ENCODE peak calls at places on chromosomes 3 and 15, in five cellular contexts. M is coronary artery, K is fibroblast of pulmonary artery, C is astrocyte of the spinal cord, D is fibroblast of lung. O is an unnamed sample.
A peak's percentile ranks its signal among the peaks of the same experiment; 100 is the strongest.

GRCh38 chr3:64011685-64012084 is 11.6 kb downstream of the PSMD6 start:
- DNase-seq in M (no peak), K (peak; percentile 72), C (peak; percentile 86), D (peak; percentile 90), O (peak; percentile 52)

GRCh38 chr3:12187448-12188327 is 29.0 kb upstream of the TIMP4 start:
- DNase-seq in M (no peak), K (peak; percentile 77), C (peak; percentile 66), D (peak; percentile 73), O (no peak)

GRCh38 chr3:64030741-64031140 is 7.4 kb upstream of the PSMD6 start:
- DNase-seq in M (peak; percentile 74), K (peak; percentile 72), C (peak; percentile 54), D (peak; percentile 46), O (no peak)

GRCh38 chr15:39581501-39582285 is 814 bp downstream of the THBS1 start:
- DNase-seq in M (peak; percentile 88), K (peak; percentile 71), C (peak; percentile 32), D (peak; percentile 42), O (no peak)

GRCh38 chr3:197516517-197516889 is 39.3 kb downstream of the BDH1 start:
- DNase-seq in M (no peak), K (peak; percentile 73), C (peak; percentile 93), D (peak; percentile 97), O (peak; percentile 71)

GRCh38 chr15:100222349-100222715 is 119.4 kb downstream of the ADAMTS17 start:
- DNase-seq in M (no peak), K (no peak), C (no peak), D (no peak), O (no peak)

GRCh38 chr3:108221403-108221802 is 821 bp downstream of the IFT57 start:
- DNase-seq in M (no peak), K (no peak), C (no peak), D (no peak), O (no peak)

GRCh38 chr15:51499379-51499976 is 123.1 kb downstream of the DMXL2 start:
- DNase-seq in M (no peak), K (peak; percentile 66), C (peak; percentile 48), D (peak; percentile 39), O (no peak)

GRCh38 chr3:4351164-4351855 is 48.1 kb downstream of the SETMAR start:
- DNase-seq in M (no peak), K (peak; percentile 76), C (no peak), D (peak; percentile 68), O (peak; percentile 53)

GRCh38 chr15:85412956-85413854 is 32.8 kb downstream of the AKAP13 start:
- DNase-seq in M (no peak), K (peak; percentile 90), C (peak; percentile 94), D (peak; percentile 93), O (peak; percentile 73)

GRCh38 chr3:126373682-126374601 is 16.7 kb upstream of the KLF15 start:
- DNase-seq in M (no peak), K (peak; percentile 39), C (no peak), D (peak; percentile 65), O (no peak)

GRCh38 chr3:49276475-49277356 is at the start of gene C3orf62:
- DNase-seq in M (peak; percentile 95), K (peak; percentile 84), C (peak; percentile 84), D (peak; percentile 85), O (no peak)

GRCh38 chr3:46517016-46517770 is 19.4 kb downstream of the RTP3 start:
- DNase-seq in M (no peak), K (peak; percentile 73), C (peak; percentile 85), D (peak; percentile 90), O (peak; percentile 95)

GRCh38 chr15:100124936-100125626 is 216.7 kb downstream of the ADAMTS17 start:
- DNase-seq in M (peak; percentile 56), K (no peak), C (no peak), D (no peak), O (no peak)

GRCh38 chr3:126649556-126650092 is 5.3 kb downstream of the TXNRD3 start:
- DNase-seq in M (no peak), K (no peak), C (no peak), D (no peak), O (no peak)

DNA sequence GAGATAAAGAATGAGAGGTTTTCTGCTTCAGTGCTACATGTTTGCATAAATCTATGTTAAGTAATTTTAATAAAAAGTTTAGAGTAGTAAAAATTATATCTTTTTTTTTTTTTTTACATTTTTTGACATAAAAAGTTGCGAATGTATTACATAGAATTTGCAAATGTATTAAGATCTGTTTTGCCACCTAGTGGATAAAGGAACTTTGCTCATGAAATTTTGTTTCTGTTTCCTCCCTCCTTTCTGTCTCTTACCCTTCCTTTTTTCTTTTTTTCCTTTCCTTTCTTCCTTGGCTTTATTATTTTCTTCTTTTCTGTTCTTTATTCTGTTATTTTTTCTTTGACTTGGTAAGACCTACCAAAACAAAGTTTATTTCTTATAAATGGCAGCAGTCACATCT is 58.5 kb upstream of the UTS2B start:
- DNase-seq in M (no peak), K (peak; percentile 50), C (no peak), D (no peak), O (no peak)
- TF ChIP-seq CTCF in M (no peak), K (peak; percentile 40), C (peak; percentile 14), D (peak; percentile 35), O (peak; percentile 30)

DNA sequence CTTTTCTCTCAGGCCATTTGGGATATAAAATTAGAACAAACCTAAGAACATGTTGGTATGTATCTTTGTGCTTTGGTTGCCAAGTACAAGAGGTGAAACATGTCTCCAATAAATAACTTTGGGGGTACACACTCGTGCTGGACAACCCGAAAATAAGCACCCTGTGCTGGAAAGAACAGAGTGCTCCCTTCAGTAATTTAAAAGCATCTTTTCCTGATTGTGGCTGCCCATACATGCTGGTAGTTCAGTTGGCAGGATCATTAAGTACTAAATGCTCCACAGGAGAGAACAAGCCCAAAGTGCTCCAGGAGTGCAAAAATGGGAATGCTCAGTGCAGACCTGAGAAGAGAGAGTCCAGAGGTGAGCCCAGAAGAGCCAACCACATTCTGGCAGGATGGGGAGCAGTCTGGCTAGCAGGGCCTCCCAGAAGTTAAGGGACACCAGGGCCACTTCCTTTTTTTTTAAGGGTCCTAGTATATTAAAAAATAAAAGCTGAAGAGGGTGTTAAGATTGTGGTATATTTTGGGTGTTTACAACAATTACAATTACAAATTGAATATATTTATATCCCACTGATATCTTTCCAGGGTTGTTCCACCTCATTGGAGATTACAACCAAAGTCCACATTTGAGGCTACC is 48.6 kb upstream of the SSR3 start:
- DNase-seq in M (no peak), K (no peak), C (no peak), D (no peak), O (no peak)
- H3K4me3 ChIP-seq in M (no peak overlapping the region), K (no peak overlapping the region), C (no peak overlapping the region), D (no peak overlapping the region), O (no peak overlapping the region)

DNA sequence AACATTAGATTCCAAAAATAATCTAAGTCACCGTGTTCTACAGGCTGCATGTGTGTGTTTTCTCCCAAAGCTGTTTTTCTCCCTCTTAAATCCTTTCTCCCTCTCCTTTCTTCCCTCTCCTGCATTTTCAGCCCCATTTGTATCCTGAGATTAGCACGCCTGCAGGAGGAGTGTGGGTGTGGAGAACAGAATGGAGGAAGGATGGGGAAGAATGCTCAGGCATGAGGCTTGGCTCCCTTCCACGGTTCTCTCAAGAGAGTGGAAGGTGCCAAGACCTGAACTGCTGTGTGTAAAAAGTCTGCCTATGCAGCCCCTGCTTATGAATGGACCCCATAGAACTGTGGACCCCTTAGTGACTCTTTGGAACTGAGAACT is 285.6 kb upstream of the ROPN1 start:
- DNase-seq in M (peak; percentile 80), K (peak; percentile 67), C (peak; percentile 24), D (peak; percentile 81), O (peak; percentile 75)
- TF ChIP-seq CTCF in M (no peak), K (peak; percentile 22), C (no peak), D (peak; percentile 13), O (peak; percentile 49)

DNA sequence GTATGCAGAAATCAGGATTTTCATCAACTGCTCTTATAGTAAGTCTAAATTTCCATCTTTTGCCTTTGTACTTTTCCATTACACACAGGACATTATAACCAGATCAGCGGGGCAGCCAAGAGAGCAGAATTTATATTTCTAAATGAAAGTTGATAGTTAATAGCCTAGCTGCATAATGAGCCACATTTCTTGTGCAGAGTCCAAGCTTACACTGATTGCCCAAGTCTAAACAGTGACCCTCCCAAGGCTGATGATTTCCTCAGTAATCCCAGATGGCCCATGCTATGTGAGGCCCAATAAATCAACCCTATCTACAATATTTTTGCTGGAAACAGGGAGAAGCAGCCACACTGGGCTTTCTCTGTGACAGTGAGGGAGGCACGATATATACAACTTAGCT is 475.8 kb upstream of the KCNMB2 start:
- DNase-seq in M (no peak), K (peak; percentile 52), C (no peak), D (peak; percentile 35), O (no peak)
- H3K4me3 ChIP-seq in M (no peak overlapping the region), K (no peak overlapping the region), C (no peak overlapping the region), D (no peak overlapping the region), O (no peak overlapping the region)

GRCh38 chr3:115912372-115912771 is 289.1 kb downstream of the GAP43 start:
- DNase-seq in M (no peak), K (peak; percentile 24), C (no peak), D (no peak), O (no peak)

GRCh38 chr3:115918900-115919299 is 295.6 kb downstream of the GAP43 start:
- DNase-seq in M (no peak), K (no peak), C (no peak), D (no peak), O (no peak)

GRCh38 chr3:115916866-115917265 is 293.6 kb downstream of the GAP43 start:
- DNase-seq in M (no peak), K (no peak), C (no peak), D (no peak), O (no peak)

GRCh38 chr3:115915061-115915460 is 291.8 kb downstream of the GAP43 start:
- DNase-seq in M (no peak), K (no peak), C (no peak), D (no peak), O (no peak)

DNA sequence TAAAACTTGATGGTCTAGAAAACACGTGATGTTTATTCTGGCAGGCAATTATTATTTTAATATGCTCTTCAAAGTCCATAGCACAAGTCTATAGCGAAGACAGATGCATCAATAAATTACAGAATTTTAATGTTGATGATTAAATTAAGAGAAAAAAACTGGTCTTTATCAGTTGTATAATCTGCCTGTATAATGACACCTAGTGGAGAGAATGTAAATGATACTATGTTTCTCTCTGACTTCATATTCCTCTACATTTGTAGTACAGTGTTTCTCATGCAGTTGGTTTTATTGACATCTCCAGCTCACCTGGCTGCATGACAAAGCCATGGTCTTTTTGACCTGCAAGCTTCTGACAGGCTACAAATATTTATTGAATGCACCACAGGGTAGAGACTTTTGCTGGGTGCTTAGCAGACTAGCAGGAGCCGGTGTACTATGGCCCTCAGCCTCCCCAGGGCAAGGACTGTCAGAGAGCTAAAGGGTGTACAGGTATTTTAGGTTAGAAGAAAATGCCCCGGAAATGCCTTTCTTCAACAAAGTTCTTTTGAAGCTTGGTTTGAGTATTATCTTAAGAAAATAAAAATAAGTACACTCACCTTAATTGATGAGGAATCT is 289.9 kb downstream of the GAP43 start:
- DNase-seq in M (no peak), K (no peak), C (peak; percentile 9), D (no peak), O (no peak)
- TF ChIP-seq CTCF in M (no peak), K (peak; percentile 19), C (peak; percentile 37), D (peak; percentile 39), O (peak; percentile 33)

DNA sequence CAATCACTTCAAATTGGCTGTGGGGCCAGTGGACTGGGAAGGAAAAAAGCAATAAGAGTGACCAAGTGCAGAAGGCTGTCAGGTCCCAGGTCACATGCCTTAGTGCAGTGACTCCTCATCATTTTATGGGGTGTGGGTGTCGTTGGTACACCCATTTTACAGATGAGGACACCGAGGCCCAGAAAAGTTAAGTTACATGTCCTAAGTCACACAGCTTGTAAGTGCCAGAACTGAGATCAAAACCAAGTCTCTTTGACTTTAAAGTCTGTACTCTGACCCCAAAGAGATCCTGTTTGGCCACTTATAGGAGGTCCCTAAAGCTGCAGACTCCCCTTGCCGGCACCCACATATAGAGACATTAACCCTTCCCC is 63.0 kb upstream of the POLG start:
- DNase-seq in M (no peak), K (no peak), C (no peak), D (no peak), O (no peak)
- H3K4me3 ChIP-seq in M (no peak overlapping the region), K (no peak overlapping the region), C (no peak overlapping the region), D (no peak overlapping the region), O (no peak overlapping the region)

GRCh38 chr3:130897316-130897715 is 3.4 kb downstream of the ATP2C1 start:
- DNase-seq in M (no peak), K (no peak), C (no peak), D (peak; percentile 28), O (no peak)
- TF ChIP-seq CTCF in M (no peak), K (no peak), C (no peak), D (no peak), O (no peak)

O was measured in retinal pigment epithelial cell.